ENCODE peak calls at places on chromosomes 7 and 10, in four cellular contexts. L is OCI-LY7; Q is CD8-positive, alpha-beta T cell; P is IMR-90. N is an unnamed sample.
A peak's percentile ranks its signal among the peaks of the same experiment; 100 is the strongest.

GRCh38 chr7:121530251-121531174 is 134.4 kb upstream of the FAM3C start:
- DNase-seq in L (no peak), P (peak; percentile 81), Q (peak; percentile 23), N (no peak)

GRCh38 chr7:110898516-110898915 is 192.4 kb upstream of the LRRN3 start:
- DNase-seq in Q (no peak), P (peak; percentile 8), L (no peak), N (no peak)

GRCh38 chr10:124737708-124738107 is 6.5 kb downstream of the FAM53B start:
- DNase-seq in L (no peak), P (no peak), Q (no peak), N (no peak)

GRCh38 chr7:153521370-153521769 is 530.8 kb upstream of the DPP6 start:
- DNase-seq in Q (no peak), L (no peak), P (no peak), N (no peak)

GRCh38 chr10:71059059-71059818 is 153.1 kb upstream of the UNC5B start:
- DNase-seq in Q (no peak), P (no peak), L (no peak), N (no peak)

GRCh38 chr10:36026656-36027390 is 384.7 kb upstream of the FZD8 start:
- DNase-seq in L (no peak), Q (no peak), P (no peak), N (no peak)

GRCh38 chr10:62011558-62011957 is 110.1 kb downstream of the ARID5B start:
- DNase-seq in L (no peak), Q (no peak), P (no peak), N (no peak)

GRCh38 chr10:84994722-84995121 is 666.3 kb downstream of the CCSER2 start:
- DNase-seq in P (no peak), L (no peak), Q (no peak), N (no peak)

GRCh38 chr7:155216475-155217272 is 81.0 kb upstream of the INSIG1 start:
- DNase-seq in L (no peak), P (peak; percentile 29), Q (no peak), N (no peak)

GRCh38 chr7:138400400-138400886 is 59.6 kb upstream of the TRIM24 start:
- DNase-seq in Q (no peak), P (no peak), L (no peak), N (no peak)

GRCh38 chr7:88835147-88835728 is 39.7 kb upstream of the TEX47 start:
- DNase-seq in P (no peak), Q (no peak), L (peak; percentile 33), N (no peak)

GRCh38 chr7:103113164-103113563 is 35.7 kb downstream of the NAPEPLD start:
- DNase-seq in L (no peak), Q (no peak), P (peak; percentile 93), N (no peak)

GRCh38 chr7:22248111-22248809 is 108.7 kb downstream of the RAPGEF5 start:
- DNase-seq in L (no peak), Q (no peak), P (peak; percentile 26), N (no peak)
- TF ChIP-seq CTCF in L (no peak), Q (no peak), P (no peak), N (no peak)

GRCh38 chr10:3805791-3806381 is 20.9 kb upstream of the KLF6 start:
- DNase-seq in Q (no peak), L (peak; percentile 93), P (peak; percentile 77), N (no peak)
- H3K4me3 ChIP-seq in Q (no peak overlapping the region), L (peak overlapping the region; percentile 61), P (no peak overlapping the region), N (no peak overlapping the region)

DNA sequence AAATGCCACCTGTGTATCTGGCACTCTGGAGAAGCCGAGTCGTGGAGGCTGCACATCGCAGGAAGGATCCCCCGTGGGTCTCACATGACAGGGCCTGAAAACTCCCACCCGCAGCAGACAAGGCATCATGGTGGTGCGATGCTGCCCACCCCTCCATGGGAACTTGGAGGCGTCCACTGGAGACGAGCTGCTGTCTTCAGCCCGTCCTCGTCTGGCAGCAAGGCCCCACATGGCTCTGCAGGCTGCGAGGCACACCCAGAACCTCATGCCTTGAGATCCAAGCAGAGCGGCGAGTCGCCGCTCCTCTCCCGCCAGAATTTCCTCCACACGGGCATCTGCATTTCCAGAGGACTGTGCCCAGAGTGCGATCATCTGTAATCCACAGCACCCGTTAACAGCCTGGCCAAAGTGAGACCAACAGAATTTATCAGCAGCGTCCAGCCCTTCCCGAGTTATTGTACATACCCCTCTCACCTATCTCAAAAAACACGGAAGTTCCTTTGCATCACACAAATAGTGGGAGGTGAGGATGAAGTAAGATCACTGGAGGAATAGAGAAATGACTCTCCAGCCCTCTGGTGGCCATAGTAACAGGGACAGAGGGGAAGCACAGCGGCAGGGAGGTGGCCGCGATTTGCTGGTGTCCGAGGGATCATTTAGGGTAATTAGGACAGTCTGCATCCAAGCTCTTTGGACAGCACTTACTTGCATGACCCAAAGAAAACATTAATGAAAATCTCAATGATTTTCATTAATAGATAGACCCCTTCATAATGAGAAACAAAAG is 292.4 kb downstream of the USP6NL start:
- DNase-seq in P (no peak), Q (no peak), L (no peak), N (no peak)
- H3K36me3 ChIP-seq in P (no peaks in the 10 kb centered on the region), Q (peaks cover 60% of the 10 kb centered on the region), L (no peaks in the 10 kb centered on the region), N (no peaks in the 10 kb centered on the region)

DNA sequence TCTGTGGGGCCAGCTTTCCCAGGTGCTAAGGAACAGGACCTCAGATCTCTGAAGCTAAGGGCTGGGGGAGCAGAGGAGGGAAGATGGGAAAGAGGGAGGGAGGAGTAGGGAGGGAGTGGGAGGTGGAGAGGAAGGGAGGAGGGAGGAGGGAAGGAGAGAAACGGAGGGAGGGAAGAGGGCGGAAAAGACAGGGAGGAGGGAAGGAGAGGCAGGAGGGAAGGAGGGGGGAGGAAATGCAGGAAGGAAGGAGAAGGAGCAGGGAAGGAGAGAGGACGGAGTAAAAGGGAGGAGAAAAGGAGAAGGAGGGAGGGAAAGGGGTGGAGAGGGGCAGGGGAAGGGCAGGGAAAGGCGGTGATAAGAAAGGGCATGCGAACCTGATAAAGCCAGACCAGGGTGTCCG is 71.0 kb upstream of the FAM20C start:
- DNase-seq in Q (no peak), P (no peak), L (no peak), N (no peak)
- TF ChIP-seq CTCF in Q (no peak), P (no peak), L (no peak), N (no peak)

GRCh38 chr7:24715661-24716479 is 41.4 kb downstream of the GSDME start:
- DNase-seq in P (peak; percentile 66), L (peak; percentile 90), Q (no peak), N (no peak)
- H3K4me3 ChIP-seq in P (no peak overlapping the region), L (peak overlapping the region; percentile 53), Q (no peak overlapping the region), N (no peak overlapping the region)

GRCh38 chr10:75033399-75034130 is 77.9 kb upstream of the SAMD8 start:
- DNase-seq in L (no peak), P (no peak), Q (no peak), N (no peak)

GRCh38 chr10:75034131-75034512 is 77.3 kb upstream of the SAMD8 start:
- DNase-seq in P (no peak), Q (no peak), L (no peak), N (no peak)

GRCh38 chr10:75032119-75032518 is 79.3 kb upstream of the SAMD8 start:
- DNase-seq in Q (no peak), P (no peak), L (no peak), N (no peak)

GRCh38 chr10:75034714-75035258 is 76.7 kb upstream of the SAMD8 start:
- DNase-seq in L (no peak), P (no peak), Q (no peak), N (no peak)

DNA sequence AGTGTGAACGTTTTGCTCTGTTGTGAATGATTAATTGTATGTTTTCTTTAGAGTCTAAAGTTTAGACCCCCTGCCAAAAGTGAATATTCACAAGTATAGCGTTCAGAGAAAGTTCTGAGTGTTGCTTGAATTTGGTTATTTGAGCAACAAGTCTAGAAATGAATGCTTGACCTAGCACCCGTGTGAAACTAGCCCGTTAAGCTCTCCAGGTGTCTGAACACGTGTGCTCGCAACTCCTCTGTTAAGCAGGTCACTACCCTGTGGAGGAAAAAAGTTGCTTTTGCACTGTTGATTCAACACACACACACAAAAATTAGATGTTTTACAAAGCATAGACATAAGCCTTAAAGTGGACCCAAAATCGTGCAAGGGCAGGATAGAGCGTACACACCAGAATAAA is 78.6 kb upstream of the SAMD8 start:
- DNase-seq in L (peak; percentile 44), P (no peak), Q (no peak), N (no peak)
- H3K36me3 ChIP-seq in L (peaks cover 27% of the 10 kb centered on the region), P (peaks cover 24% of the 10 kb centered on the region), Q (peaks cover 16% of the 10 kb centered on the region), N (no peaks in the 10 kb centered on the region)

N was measured in adrenal gland.